ENCODE peak calls at places on chromosomes 2 and 18, in four cellular contexts. One of them, this sample, is unnamed.

GRCh38 chr18:21191596-21192307 is 50.3 kb upstream of the GREB1L start:
- DNase-seq in prostate gland: peak; percentile 37
- DNase-seq in K562: peak; percentile 59
- DNase-seq in ovary: no peak
- DNase-seq in this sample: peak; percentile 80

GRCh38 chr2:188316354-188316753 is 24.7 kb downstream of the GULP1 start:
- DNase-seq in prostate gland: no peak
- DNase-seq in K562: no peak
- DNase-seq in ovary: no peak
- DNase-seq in this sample: no peak

GRCh38 chr2:156778916-156779315 is 342.7 kb downstream of the GPD2 start:
- DNase-seq in prostate gland: no peak
- DNase-seq in K562: no peak
- DNase-seq in ovary: no peak
- DNase-seq in this sample: no peak

GRCh38 chr2:197434541-197435513 is at the start of gene SF3B1:
- DNase-seq in ovary: peak; percentile 97
- DNase-seq in K562: peak; percentile 97
- DNase-seq in prostate gland: peak; percentile 98
- DNase-seq in this sample: peak; percentile 99

GRCh38 chr2:152566728-152567069 is 150.6 kb downstream of the PRPF40A start:
- DNase-seq in prostate gland: no peak
- DNase-seq in ovary: no peak
- DNase-seq in K562: no peak
- DNase-seq in this sample: no peak

GRCh38 chr2:162184796-162185195 is 32.7 kb upstream of the GCG start:
- DNase-seq in K562: no peak
- DNase-seq in prostate gland: no peak
- DNase-seq in ovary: no peak
- DNase-seq in this sample: no peak

GRCh38 chr2:217382794-217383193 is 522.9 kb upstream of the TNP1 start:
- DNase-seq in prostate gland: no peak
- DNase-seq in ovary: peak; percentile 52
- DNase-seq in K562: peak; percentile 18
- DNase-seq in this sample: peak; percentile 81

GRCh38 chr2:15311201-15311882 is 249.8 kb downstream of the NBAS start:
- DNase-seq in K562: no peak
- DNase-seq in prostate gland: no peak
- DNase-seq in ovary: no peak
- DNase-seq in this sample: no peak

GRCh38 chr18:70135604-70136003 is 69.9 kb downstream of the RTTN start:
- DNase-seq in prostate gland: no peak
- DNase-seq in K562: no peak
- DNase-seq in ovary: no peak
- DNase-seq in this sample: no peak

GRCh38 chr2:231280861-231281260 is 82.4 kb downstream of the ARMC9 start:
- DNase-seq in K562: peak; percentile 8
- DNase-seq in prostate gland: no peak
- DNase-seq in ovary: no peak
- DNase-seq in this sample: no peak

GRCh38 chr2:10502803-10503107 is 54.6 kb upstream of the ODC1 start:
- DNase-seq in K562: no peak
- DNase-seq in ovary: no peak
- DNase-seq in prostate gland: no peak
- DNase-seq in this sample: no peak

GRCh38 chr2:64838817-64839216 is 150.4 kb upstream of the SLC1A4 start:
- DNase-seq in ovary: no peak
- DNase-seq in prostate gland: no peak
- DNase-seq in K562: no peak
- DNase-seq in this sample: no peak

GRCh38 chr2:228507870-228508269 is 326.4 kb upstream of the SPHKAP start:
- DNase-seq in ovary: peak; percentile 21
- DNase-seq in prostate gland: no peak
- DNase-seq in K562: no peak
- DNase-seq in this sample: no peak

GRCh38 chr2:146278881-146279280 is 1565.9 kb upstream of the ACVR2A start:
- DNase-seq in prostate gland: no peak
- DNase-seq in K562: no peak
- DNase-seq in ovary: no peak
- DNase-seq in this sample: no peak

GRCh38 chr2:225004531-225004930 is 37.7 kb downstream of the DOCK10 start:
- DNase-seq in K562: no peak
- DNase-seq in ovary: no peak
- DNase-seq in prostate gland: no peak
- DNase-seq in this sample: no peak

GRCh38 chr2:30548386-30548785 is 101.3 kb downstream of the LCLAT1 start:
- DNase-seq in prostate gland: no peak
- DNase-seq in ovary: no peak
- DNase-seq in K562: no peak
- DNase-seq in this sample: no peak

GRCh38 chr2:64708834-64709233 is 55.1 kb upstream of the SERTAD2 start:
- DNase-seq in prostate gland: no peak
- DNase-seq in ovary: no peak
- DNase-seq in K562: no peak
- DNase-seq in this sample: no peak

GRCh38 chr2:187165936-187166335 is 282.1 kb downstream of the CALCRL start:
- DNase-seq in prostate gland: no peak
- DNase-seq in K562: no peak
- DNase-seq in ovary: no peak
- DNase-seq in this sample: no peak

GRCh38 chr2:164780611-164781167 is 60.9 kb downstream of the COBLL1 start:
- DNase-seq in ovary: no peak
- DNase-seq in K562: no peak
- DNase-seq in prostate gland: no peak
- DNase-seq in this sample: no peak

GRCh38 chr18:49619792-49620191 is 57.9 kb downstream of the LIPG start:
- DNase-seq in K562: no peak
- DNase-seq in ovary: no peak
- DNase-seq in prostate gland: no peak
- DNase-seq in this sample: no peak

GRCh38 chr2:42917374-42918017 is 125.1 kb upstream of the HAAO start:
- DNase-seq in K562: peak; percentile 81
- DNase-seq in ovary: no peak
- DNase-seq in prostate gland: no peak
- DNase-seq in this sample: no peak

GRCh38 chr18:54358495-54358793 is 738 bp downstream of the C18orf54 start:
- DNase-seq in prostate gland: no peak
- DNase-seq in K562: peak; percentile 34
- DNase-seq in ovary: no peak
- DNase-seq in this sample: no peak

GRCh38 chr2:47198985-47199451 is 43.9 kb upstream of the STPG4 start:
- DNase-seq in prostate gland: no peak
- DNase-seq in ovary: no peak
- DNase-seq in K562: peak; percentile 83
- DNase-seq in this sample: no peak

GRCh38 chr2:16281451-16282330 is 341.3 kb downstream of the MYCN start:
- DNase-seq in K562: peak; percentile 42
- DNase-seq in ovary: peak; percentile 13
- DNase-seq in prostate gland: peak; percentile 21
- DNase-seq in this sample: peak; percentile 39

GRCh38 chr2:172283476-172283875 is 143.9 kb upstream of the ITGA6 start:
- DNase-seq in ovary: no peak
- DNase-seq in K562: no peak
- DNase-seq in prostate gland: no peak
- DNase-seq in this sample: no peak

GRCh38 chr2:56040834-56041233 is 117.3 kb upstream of the EFEMP1 start:
- DNase-seq in prostate gland: no peak
- DNase-seq in ovary: no peak
- DNase-seq in K562: no peak
- DNase-seq in this sample: no peak

GRCh38 chr2:150425121-150425559 is 62.3 kb downstream of the RND3 start:
- DNase-seq in K562: no peak
- DNase-seq in ovary: no peak
- DNase-seq in prostate gland: no peak
- DNase-seq in this sample: no peak

GRCh38 chr18:62372156-62372555 is 47.0 kb downstream of the TNFRSF11A start:
- DNase-seq in K562: no peak
- DNase-seq in prostate gland: no peak
- DNase-seq in ovary: no peak
- DNase-seq in this sample: no peak

GRCh38 chr2:232761301-232761907 is 15.0 kb downstream of the KCNJ13 start:
- DNase-seq in K562: peak; percentile 17
- DNase-seq in ovary: no peak
- DNase-seq in prostate gland: no peak
- DNase-seq in this sample: no peak

GRCh38 chr18:650428-650858 is 7.0 kb upstream of the TYMS start:
- DNase-seq in ovary: no peak
- DNase-seq in K562: peak; percentile 79
- DNase-seq in prostate gland: no peak
- DNase-seq in this sample: no peak

GRCh38 chr2:118016911-118017310 is 3.0 kb upstream of the CCDC93 start:
- DNase-seq in prostate gland: no peak
- DNase-seq in K562: no peak
- DNase-seq in ovary: no peak
- DNase-seq in this sample: no peak

GRCh38 chr2:219017166-219017931 is 24.0 kb downstream of the CFAP65 start:
- DNase-seq in K562: no peak
- DNase-seq in ovary: no peak
- DNase-seq in prostate gland: no peak
- DNase-seq in this sample: no peak

GRCh38 chr2:219018286-219018685 is 23.0 kb downstream of the CFAP65 start:
- DNase-seq in ovary: no peak
- DNase-seq in K562: no peak
- DNase-seq in prostate gland: no peak
- DNase-seq in this sample: no peak

GRCh38 chr2:219019436-219019835 is 21.9 kb downstream of the CFAP65 start:
- DNase-seq in K562: no peak
- DNase-seq in ovary: no peak
- DNase-seq in prostate gland: no peak
- DNase-seq in this sample: no peak

GRCh38 chr2:219018726-219019125 is 22.6 kb downstream of the CFAP65 start:
- DNase-seq in K562: no peak
- DNase-seq in prostate gland: no peak
- DNase-seq in ovary: no peak
- DNase-seq in this sample: no peak

GRCh38 chr2:219016721-219017120 is 23.5 kb upstream of the CRYBA2 start:
- DNase-seq in K562: no peak
- DNase-seq in prostate gland: no peak
- DNase-seq in ovary: no peak
- DNase-seq in this sample: no peak
- H3K4me3 ChIP-seq in K562: no peak overlapping the region
- H3K4me3 ChIP-seq in prostate gland: no peak overlapping the region
- H3K4me3 ChIP-seq in ovary: no peak overlapping the region
- H3K4me3 ChIP-seq in this sample: no peak overlapping the region

DNA sequence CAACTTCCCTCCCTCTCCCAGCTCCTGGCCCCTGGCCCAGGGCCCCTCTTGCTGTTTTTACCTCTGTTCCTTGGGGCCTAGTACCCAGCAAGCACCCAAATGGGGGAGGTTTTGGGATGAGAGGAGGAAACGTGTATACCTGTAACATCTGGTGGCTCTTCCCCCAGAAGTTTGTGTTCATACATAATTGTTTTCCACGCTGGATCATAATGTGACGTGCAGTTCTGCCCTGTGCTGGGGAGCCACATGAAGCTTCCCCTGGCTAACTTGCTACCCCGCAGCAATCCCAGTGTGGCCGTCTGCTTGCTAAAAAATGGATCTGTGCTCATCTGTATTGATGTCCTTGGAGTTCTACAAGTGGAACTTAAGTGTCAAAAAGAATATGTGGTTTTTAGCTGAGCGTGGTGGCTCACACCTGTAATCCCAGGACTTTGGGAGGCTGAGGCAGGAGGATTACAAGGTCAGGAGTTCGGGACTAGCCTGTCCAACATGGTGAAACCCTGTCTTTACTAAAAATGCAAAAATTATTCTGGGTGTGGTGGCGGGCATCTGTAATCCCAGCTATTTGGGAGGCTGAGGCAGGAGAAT is 36.5 kb downstream of the ANO7 start:
- DNase-seq in K562: no peak
- DNase-seq in ovary: no peak
- DNase-seq in prostate gland: no peak
- DNase-seq in this sample: no peak
- TF ChIP-seq POLR2A in K562: no peak
- TF ChIP-seq POLR2A in ovary: no peak
- TF ChIP-seq POLR2A in prostate gland: no peak
- TF ChIP-seq POLR2A in this sample: no peak

GRCh38 chr2:76202866-76203265 is 492.2 kb upstream of the GCFC2 start:
- DNase-seq in prostate gland: no peak
- DNase-seq in ovary: no peak
- DNase-seq in K562: no peak
- DNase-seq in this sample: no peak

GRCh38 chr2:76197428-76197827 is 486.7 kb upstream of the GCFC2 start:
- DNase-seq in K562: no peak
- DNase-seq in prostate gland: no peak
- DNase-seq in ovary: no peak
- DNase-seq in this sample: no peak

GRCh38 chr2:76193098-76193497 is 482.4 kb upstream of the GCFC2 start:
- DNase-seq in K562: no peak
- DNase-seq in prostate gland: no peak
- DNase-seq in ovary: no peak
- DNase-seq in this sample: no peak

GRCh38 chr2:76194376-76194775 is 483.7 kb upstream of the GCFC2 start:
- DNase-seq in K562: no peak
- DNase-seq in prostate gland: no peak
- DNase-seq in ovary: no peak
- DNase-seq in this sample: no peak

DNA sequence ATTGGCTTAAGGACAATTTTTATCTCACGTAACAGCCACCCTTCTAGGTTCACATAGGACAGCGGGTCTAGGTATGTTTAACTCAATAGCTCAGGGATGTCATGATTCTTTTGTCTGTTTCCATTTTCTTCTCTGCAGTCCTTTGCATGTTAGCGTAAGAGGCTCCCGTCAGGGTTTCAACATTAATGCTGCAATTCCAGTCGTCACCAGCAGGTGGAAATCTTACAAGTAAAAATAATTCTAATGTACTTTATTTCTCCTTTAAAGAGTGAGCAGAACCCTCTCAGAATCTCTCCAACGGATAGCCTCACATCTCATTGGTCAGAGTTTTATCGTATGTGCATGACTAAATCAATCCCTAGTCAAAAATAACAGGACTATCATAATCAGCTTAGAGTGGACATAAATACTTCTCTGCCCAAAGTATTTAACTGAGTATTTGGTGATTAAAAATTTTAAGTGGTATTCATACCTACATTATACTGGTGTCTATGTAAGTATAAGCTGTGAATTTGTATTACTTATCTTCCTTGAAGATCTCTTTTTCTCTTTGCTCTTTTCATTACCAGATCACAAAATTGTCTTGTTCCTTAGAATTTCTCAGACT is 487.2 kb upstream of the GCFC2 start:
- DNase-seq in ovary: no peak
- DNase-seq in prostate gland: peak; percentile 43
- DNase-seq in K562: peak; percentile 67
- DNase-seq in this sample: peak; percentile 89
- H3K4me3 ChIP-seq in ovary: no peak overlapping the region
- H3K4me3 ChIP-seq in prostate gland: no peak overlapping the region
- H3K4me3 ChIP-seq in K562: no peak overlapping the region
- H3K4me3 ChIP-seq in this sample: no peak overlapping the region

DNA sequence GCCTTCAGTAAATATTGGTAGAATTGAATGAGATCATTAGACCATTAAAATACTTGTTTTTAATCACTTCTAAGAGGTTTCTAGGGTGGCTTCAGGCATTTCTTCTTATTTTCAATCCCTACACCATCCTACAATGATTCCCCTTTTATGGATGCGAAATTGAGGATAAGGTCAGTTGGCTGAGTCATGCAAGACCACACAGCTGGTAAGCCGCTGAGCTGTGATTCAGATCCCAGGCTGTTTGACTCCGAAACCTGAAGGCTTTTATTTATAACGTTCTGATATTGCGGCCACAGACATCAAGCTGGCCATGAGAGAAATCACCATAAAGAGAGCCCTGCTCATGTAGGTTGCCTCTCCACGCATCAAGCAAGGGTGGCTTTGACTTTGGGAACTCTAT is 133.4 kb downstream of the VAPA start:
- DNase-seq in K562: no peak
- DNase-seq in ovary: no peak
- DNase-seq in prostate gland: no peak
- DNase-seq in this sample: no peak
- TF ChIP-seq POLR2A in K562: no peak
- TF ChIP-seq POLR2A in ovary: no peak
- TF ChIP-seq POLR2A in prostate gland: no peak
- TF ChIP-seq POLR2A in this sample: no peak